ENCODE peak calls at places on chromosome 15, in nine cellular contexts. D is sigmoid colon, K is astrocyte, Y is heart left ventricle, H is heart right ventricle, N is pancreas, C is PC-9, T is breast epithelium, F is fibroblast of lung. G is an unnamed sample. For H3K27me3, the result is how much of the 10 kb centered on the place peaks cover.

GRCh38 chr15:90851945-90852344 is 16.4 kb upstream of the FURIN start:
- DNase-seq in T (no peak), K (no peak), Y (no peak), D (no peak), F (no peak), C (no peak), N (no peak), H (no peak), G (no peak)

GRCh38 chr15:57380854-57381253 is 4.5 kb downstream of the CGNL1 start:
- DNase-seq in D (no peak), Y (no peak), K (no peak), F (no peak), T (no peak), C (no peak), H (no peak), N (no peak), G (no peak)

GRCh38 chr15:68389936-68390790 is 41.8 kb downstream of the ITGA11 start:
- DNase-seq in K (peak), H (no peak), F (peak), C (no peak), N (no peak), T (no peak), D (peak), Y (peak), G (no peak)

GRCh38 chr15:20349774-20350498 is 191.7 kb downstream of the GOLGA6L6 start:
- DNase-seq in K (no peak), Y (peak), H (no peak), F (no peak), D (peak), T (peak), N (peak), C (no peak), G (peak)

GRCh38 chr15:95953032-95953431 is 377.5 kb upstream of the NR2F2 start:
- DNase-seq in D (no peak), T (no peak), F (no peak), Y (no peak), H (no peak), K (no peak), C (no peak), N (no peak), G (no peak)

GRCh38 chr15:89118481-89118989 is 30.3 kb downstream of the ABHD2 start:
- DNase-seq in H (no peak), T (no peak), Y (no peak), C (no peak), F (no peak), D (no peak), N (no peak), K (no peak), G (no peak)

GRCh38 chr15:74208901-74209559 is 6.4 kb upstream of the STRA6 start:
- DNase-seq in F (no peak), Y (no peak), C (peak), T (no peak), N (no peak), D (no peak), K (peak), H (no peak), G (no peak)

GRCh38 chr15:70974004-70974832 is 81.6 kb downstream of the LRRC49 start:
- DNase-seq in F (peak), Y (no peak), D (no peak), C (no peak), N (no peak), T (no peak), K (peak), H (no peak), G (no peak)

GRCh38 chr15:31930967-31931366 is 99.3 kb upstream of the CHRNA7 start:
- DNase-seq in Y (no peak), T (no peak), K (peak), H (no peak), D (no peak), F (no peak), N (no peak), C (no peak), G (no peak)

GRCh38 chr15:28456476-28457395 is 76.0 kb downstream of the GOLGA8G start:
- DNase-seq in K (no peak), N (peak), C (no peak), T (peak), Y (no peak), H (peak), D (peak), F (no peak), G (peak)

GRCh38 chr15:56929933-56930332 is 11.5 kb downstream of the TCF12 start:
- DNase-seq in D (no peak), Y (no peak), N (no peak), F (no peak), K (no peak), C (no peak), H (no peak), T (no peak), G (no peak)

GRCh38 chr15:40929730-40930429 is 740 bp downstream of the DLL4 start:
- DNase-seq in T (no peak), D (no peak), C (no peak), N (peak), H (peak), Y (no peak), F (peak), K (peak), G (no peak)

GRCh38 chr15:74179101-74179841 is 5.8 kb downstream of the ISLR start:
- DNase-seq in D (peak), K (peak), H (peak), N (peak), F (peak), T (peak), Y (peak), C (peak), G (peak)

GRCh38 chr15:69576035-69576526 is 123.5 kb downstream of the RPLP1 start:
- DNase-seq in K (no peak), Y (peak), D (no peak), N (peak), C (no peak), H (peak), F (peak), T (peak), G (peak)

GRCh38 chr15:25220834-25221233 is 218.0 kb downstream of the UBE3A start:
- DNase-seq in Y (no peak), H (no peak), F (no peak), K (no peak), D (no peak), T (no peak), C (no peak), N (no peak), G (no peak)

GRCh38 chr15:70487380-70487725 is 276.0 kb downstream of the UACA start:
- DNase-seq in F (no peak), N (no peak), C (no peak), D (no peak), K (no peak), T (no peak), Y (no peak), H (no peak), G (no peak)

GRCh38 chr15:74205593-74205969 is 3.0 kb upstream of the STRA6 start:
- DNase-seq in D (no peak), F (no peak), H (no peak), K (no peak), C (no peak), T (no peak), N (no peak), Y (no peak), G (no peak)

GRCh38 chr15:74185949-74186348 is 12.4 kb downstream of the ISLR start:
- DNase-seq in N (no peak), Y (no peak), T (no peak), F (no peak), H (no peak), C (no peak), D (no peak), K (no peak), G (no peak)

GRCh38 chr15:98635848-98636247 is 12.5 kb upstream of the IGF1R start:
- DNase-seq in T (no peak), Y (no peak), K (no peak), N (no peak), H (no peak), F (no peak), C (no peak), D (no peak), G (no peak)

GRCh38 chr15:85499498-85499897 is 119.1 kb downstream of the AKAP13 start:
- DNase-seq in F (no peak), H (no peak), K (peak), Y (no peak), C (no peak), D (no peak), N (no peak), T (no peak), G (no peak)

GRCh38 chr15:31758126-31758525 is 272.2 kb upstream of the CHRNA7 start:
- DNase-seq in Y (peak), T (peak), H (peak), F (peak), C (no peak), K (no peak), D (no peak), N (peak), G (peak)

GRCh38 chr15:74399511-74400312 is 32.3 kb upstream of the CYP11A1 start:
- DNase-seq in K (peak), Y (no peak), H (no peak), F (peak), N (no peak), T (no peak), D (no peak), C (peak), G (no peak)

GRCh38 chr15:28127036-28127435 is 27.9 kb upstream of the OCA2 start:
- DNase-seq in D (no peak), K (no peak), H (no peak), F (no peak), Y (no peak), N (no peak), T (no peak), C (no peak), G (no peak)

GRCh38 chr15:48411971-48412591 is 80.9 kb downstream of the DUT start:
- DNase-seq in D (no peak), K (peak), N (no peak), H (no peak), T (no peak), F (no peak), C (no peak), Y (no peak), G (no peak)

GRCh38 chr15:31427411-31427810 is 100.8 kb downstream of the KLF13 start:
- DNase-seq in H (no peak), C (no peak), N (no peak), T (no peak), D (no peak), Y (no peak), K (no peak), F (peak), G (no peak)

GRCh38 chr15:53918180-53919079 is 59.8 kb upstream of the UNC13C start:
- DNase-seq in F (no peak), K (no peak), C (no peak), N (no peak), D (no peak), Y (peak), H (no peak), T (no peak), G (no peak)

GRCh38 chr15:90020041-90020735 is 19.1 kb downstream of the ZNF710 start:
- DNase-seq in H (no peak), C (no peak), F (no peak), N (no peak), K (no peak), Y (peak), D (peak), T (no peak), G (no peak)

GRCh38 chr15:34987982-34988873 is at the start of gene ZNF770:
- DNase-seq in D (peak), K (peak), N (peak), T (peak), Y (peak), C (peak), H (peak), F (peak), G (peak)

GRCh38 chr15:85741021-85741421 is 53.7 kb downstream of the KLHL25 start:
- DNase-seq in H (no peak), F (no peak), C (no peak), K (no peak), Y (no peak), T (no peak), N (peak), D (no peak), G (no peak)

GRCh38 chr15:70995383-70995965 is 102.8 kb downstream of the LRRC49 start:
- DNase-seq in D (no peak), T (no peak), H (no peak), N (no peak), K (no peak), Y (no peak), F (no peak), C (no peak), G (no peak)

GRCh38 chr15:70259030-70259424 is 161.3 kb upstream of the TLE3 start:
- DNase-seq in F (peak), C (no peak), H (peak), T (no peak), D (peak), N (peak), K (peak), Y (peak), G (no peak)

GRCh38 chr15:43901485-43901884 is 74.7 kb downstream of the WDR76 start:
- DNase-seq in H (no peak), N (no peak), C (no peak), D (no peak), K (no peak), T (no peak), Y (no peak), F (no peak), G (no peak)

GRCh38 chr15:73571346-73571745 is 61.8 kb downstream of the NPTN start:
- DNase-seq in Y (no peak), K (no peak), C (no peak), T (no peak), H (no peak), F (no peak), N (peak), D (no peak), G (no peak)

GRCh38 chr15:84960391-84961113 is 21.1 kb upstream of the PDE8A start:
- DNase-seq in T (no peak), F (no peak), Y (no peak), H (no peak), D (peak), N (no peak), K (no peak), C (no peak), G (no peak)

DNA sequence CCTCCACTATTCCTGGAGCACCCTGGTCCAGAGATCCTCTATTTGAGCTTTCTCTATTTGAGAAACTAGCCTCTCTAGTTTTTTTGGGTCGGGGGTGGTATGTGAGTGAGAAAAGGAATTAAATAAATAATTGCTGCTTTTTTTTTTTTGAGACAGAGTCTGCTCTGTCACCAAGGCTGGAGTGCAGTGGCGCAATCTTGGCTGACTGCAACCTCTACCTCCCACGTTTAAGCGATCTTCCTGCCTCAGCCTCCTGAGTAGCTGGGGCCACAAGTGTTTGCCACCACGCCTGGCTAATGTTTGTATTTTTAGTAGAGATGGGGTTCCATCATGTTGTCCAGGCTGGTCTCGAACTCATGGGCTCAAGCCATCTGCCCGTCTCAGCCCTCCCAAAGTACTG is 72.5 kb downstream of the ZNF609 start:
- DNase-seq in F (no peak), D (no peak), N (no peak), Y (no peak), C (no peak), T (no peak), K (no peak), H (no peak), G (no peak)
- H3K4me3 ChIP-seq in F (no peak), D (no peak), N (no peak), Y (no peak), C (no peak), T (no peak), K (no peak), H (no peak), G (no peak)

GRCh38 chr15:33735637-33736247 is 232.6 kb upstream of the CHRM5 start:
- DNase-seq in T (no peak), N (peak), K (no peak), D (no peak), Y (no peak), H (no peak), F (peak), C (no peak), G (peak)
- TF ChIP-seq CTCF in T (peak), N (no peak), K (peak), D (no peak), Y (peak), H (peak), F (peak), C (peak), G (peak)

DNA sequence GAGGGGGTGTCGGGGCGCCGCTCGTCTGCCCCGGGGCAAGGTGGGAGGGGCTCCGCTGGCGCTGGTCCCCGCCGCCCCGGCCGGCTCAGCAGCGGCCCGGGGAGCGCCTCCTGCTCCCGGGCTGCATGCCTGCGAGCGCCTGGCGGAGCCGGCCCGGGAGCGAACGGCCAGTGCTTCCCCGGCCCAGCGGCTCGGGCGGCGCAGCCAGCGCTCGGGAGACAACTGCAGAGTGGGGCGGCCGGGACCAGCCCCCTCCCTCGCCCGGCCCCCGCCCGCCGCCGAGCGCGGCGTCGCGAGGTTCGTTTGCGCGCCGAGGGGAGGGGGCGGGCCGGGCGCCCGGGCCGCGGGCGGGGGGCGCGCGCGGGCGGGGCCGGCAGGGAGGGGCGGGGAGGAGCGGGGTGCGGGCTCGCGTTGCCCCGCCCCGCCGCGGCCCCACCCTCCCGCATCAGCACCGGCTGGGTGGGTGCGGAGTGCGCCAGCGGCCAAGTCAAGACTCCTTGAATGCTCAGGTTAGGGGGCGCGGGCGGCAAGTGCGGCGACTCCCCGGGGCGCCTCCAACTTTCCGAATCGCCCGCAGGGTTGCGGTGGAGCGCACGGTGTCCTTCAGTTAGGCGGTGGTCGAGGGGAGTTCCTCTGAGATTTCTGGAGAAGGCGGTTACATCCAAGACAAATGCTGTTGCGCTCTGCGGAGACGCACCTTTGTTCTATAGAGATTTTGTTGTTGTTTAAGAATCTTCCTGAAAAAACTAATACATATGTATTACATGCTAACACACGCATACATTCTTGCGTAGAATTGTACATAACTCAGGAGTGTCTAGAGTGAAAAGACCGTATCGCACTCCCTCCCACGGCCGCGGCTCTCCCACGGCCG is at the start of gene RGMA:
- DNase-seq in D (peak), K (no peak), C (no peak), T (no peak), F (no peak), Y (peak), N (peak), H (peak), G (no peak)
- H3K27me3 ChIP-seq in D (under half), K (half or more), C (under half), T (under half), F (under half), Y (under half), N (under half), H (under half), G (under half)

DNA sequence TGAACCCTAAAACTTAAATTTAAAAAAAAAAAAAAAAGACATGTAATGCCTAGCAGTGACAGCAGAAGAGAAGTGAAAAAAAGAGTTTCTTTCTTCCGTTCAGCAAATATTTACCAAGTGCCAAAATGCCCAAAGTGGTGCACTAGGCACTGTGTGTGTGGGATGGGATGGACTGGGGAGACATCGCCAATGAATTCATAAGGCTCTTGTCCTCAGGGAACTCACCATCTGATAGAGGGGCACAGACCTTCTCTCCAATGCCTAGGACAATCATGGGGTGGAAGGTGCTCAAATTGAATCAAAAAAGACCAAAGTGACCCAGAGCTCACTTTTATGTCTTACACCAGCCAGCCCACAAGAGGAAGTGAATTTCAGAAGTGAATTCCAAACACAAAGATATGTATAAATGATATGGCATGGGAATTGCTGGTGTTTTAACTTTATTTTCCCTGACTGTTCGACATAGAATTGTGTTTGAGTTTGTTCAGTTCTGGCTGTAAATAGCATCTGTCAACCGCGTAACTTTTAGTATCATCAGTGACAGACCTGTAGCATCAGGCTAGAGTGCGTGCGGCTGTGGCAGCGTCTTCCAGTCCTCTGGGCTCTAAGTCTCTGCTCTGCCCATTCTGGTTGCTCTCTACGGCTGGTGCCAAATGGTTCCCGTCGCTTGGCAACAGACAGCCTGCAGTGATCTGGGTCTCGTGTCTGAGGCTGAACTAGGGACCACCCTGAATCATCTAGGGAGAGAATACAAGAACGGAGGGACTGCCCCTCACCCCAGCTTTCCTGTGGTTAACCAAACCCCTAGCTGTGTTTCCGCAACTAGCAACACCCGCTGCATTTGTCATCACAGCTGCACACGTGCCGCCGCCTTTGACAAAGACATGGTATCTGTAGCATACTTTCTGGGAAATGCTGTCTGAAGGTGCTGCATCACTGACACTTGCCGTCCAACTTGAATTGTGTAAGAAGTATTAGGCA is 154.0 kb upstream of the THBS1 start:
- DNase-seq in N (no peak), K (peak), H (peak), Y (peak), T (no peak), D (peak), C (no peak), F (peak), G (no peak)
- H3K4me3 ChIP-seq in N (no peak), K (peak), H (no peak), Y (no peak), T (no peak), D (peak), C (no peak), F (no peak), G (peak)

DNA sequence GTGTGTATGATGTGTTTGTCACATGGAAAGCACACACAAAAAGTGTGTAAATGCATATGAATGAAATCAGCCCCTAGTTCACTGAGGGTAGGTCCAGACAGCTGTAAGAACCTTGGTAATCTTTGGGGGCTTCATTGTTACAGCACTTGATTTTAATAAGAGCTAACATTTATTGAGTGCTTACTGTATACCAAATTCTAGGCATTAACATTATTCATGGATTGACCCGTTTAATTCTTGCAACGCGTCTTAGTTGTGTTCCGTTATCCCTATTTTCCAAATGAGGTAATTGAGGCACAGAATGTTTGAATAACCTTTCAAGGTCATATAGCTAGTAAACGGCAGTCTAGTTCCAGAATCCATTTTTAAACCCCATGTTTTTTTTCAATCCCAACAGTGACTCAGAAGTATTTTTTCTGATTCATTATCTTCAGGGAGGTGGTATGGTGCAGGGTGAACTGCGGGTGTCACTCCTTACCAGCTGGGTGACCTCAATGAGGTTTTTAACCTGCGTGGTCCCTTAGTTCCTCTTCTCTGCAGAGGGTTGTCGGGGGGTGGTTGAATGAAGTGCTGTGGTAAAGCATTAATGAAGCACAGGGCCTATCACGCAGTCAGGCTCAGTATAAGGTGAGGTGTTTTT is 14.2 kb downstream of the RAB8B start:
- DNase-seq in Y (no peak), N (no peak), T (no peak), K (peak), F (no peak), H (no peak), D (no peak), C (no peak), G (no peak)
- TF ChIP-seq CTCF in Y (no peak), N (no peak), T (no peak), K (no peak), F (no peak), H (no peak), D (no peak), C (no peak), G (no peak)

G was measured in dorsolateral prefrontal cortex.